ENCODE peak calls at places on chromosomes 1 and 21, in seven cellular contexts. D is transverse colon, K is choroid plexus epithelial cell, U is RWPE2, J is tibial nerve, T is nephron progenitor cell, R is astrocyte of the cerebellum. A is an unnamed sample.

GRCh38 chr1:24864409-24864808 is 65.7 kb downstream of the RUNX3 start:
- DNase-seq in D (peak; percentile 60), K (no peak), U (no peak), J (no peak), T (peak; percentile 43), R (no peak), A (no peak)

GRCh38 chr1:161949543-161949942 is 74.1 kb downstream of the OLFML2B start:
- DNase-seq in D (no peak), K (no peak), U (no peak), J (no peak), T (peak; percentile 21), R (no peak), A (no peak)

GRCh38 chr1:8985915-8986813 is 40.1 kb downstream of the SLC2A7 start:
- DNase-seq in D (peak; percentile 80), K (peak; percentile 87), U (peak; percentile 88), J (peak; percentile 40), T (no peak), R (peak; percentile 94), A (peak; percentile 98)

GRCh38 chr1:65687435-65688214 is 105.1 kb upstream of the PDE4B start:
- DNase-seq in D (peak; percentile 90), K (peak; percentile 79), U (no peak), J (peak; percentile 84), T (peak; percentile 92), R (peak; percentile 51), A (peak; percentile 81)

GRCh38 chr1:170967042-170967910 is 31.9 kb downstream of the MROH9 start:
- DNase-seq in D (no peak), K (peak; percentile 77), U (no peak), J (no peak), T (peak; percentile 5), R (peak; percentile 32), A (peak; percentile 73)

GRCh38 chr1:20788489-20788795 is 1.3 kb upstream of the HP1BP3 start:
- DNase-seq in D (no peak), K (no peak), U (no peak), J (no peak), T (no peak), R (no peak), A (no peak)

GRCh38 chr1:153488731-153489130 is 28.3 kb upstream of the S100A7 start:
- DNase-seq in D (no peak), K (no peak), U (no peak), J (no peak), T (no peak), R (peak; percentile 26), A (peak; percentile 60)

GRCh38 chr21:42654913-42655796 is 1.7 kb downstream of the PDE9A start:
- DNase-seq in D (peak; percentile 65), K (no peak), U (no peak), J (no peak), T (no peak), R (no peak), A (no peak)

GRCh38 chr1:226743259-226743658 is 4.2 kb upstream of the ITPKB start:
- DNase-seq in D (no peak), K (no peak), U (no peak), J (no peak), T (no peak), R (no peak), A (no peak)

GRCh38 chr1:182811975-182812727 is 22.6 kb downstream of the NPL start:
- DNase-seq in D (no peak), K (no peak), U (no peak), J (no peak), T (no peak), R (no peak), A (peak; percentile 19)
- TF ChIP-seq CTCF in D (no peak), K (no peak), U (no peak), J (no peak), T (no peak), R (no peak), A (no peak)

GRCh38 chr1:242524571-242525359 is at the start of gene PLD5:
- DNase-seq in D (no peak), K (no peak), U (no peak), J (no peak), T (peak; percentile 54), R (no peak), A (peak; percentile 61)

GRCh38 chr1:242523282-242523967 is 1.1 kb downstream of the PLD5 start:
- DNase-seq in D (no peak), K (no peak), U (no peak), J (no peak), T (no peak), R (no peak), A (no peak)

GRCh38 chr1:242522304-242522945 is 2.1 kb downstream of the PLD5 start:
- DNase-seq in D (no peak), K (no peak), U (no peak), J (no peak), T (no peak), R (no peak), A (peak; percentile 25)

GRCh38 chr1:242525360-242525722 is 844 bp upstream of the PLD5 start:
- DNase-seq in D (no peak), K (no peak), U (no peak), J (no peak), T (no peak), R (no peak), A (no peak)

GRCh38 chr1:242523968-242524570 is 428 bp downstream of the PLD5 start:
- DNase-seq in D (no peak), K (no peak), U (no peak), J (no peak), T (peak; percentile 84), R (no peak), A (peak; percentile 74)
- TF ChIP-seq CTCF in D (no peak), K (no peak), U (peak; percentile 44), J (no peak), T (no peak), R (no peak), A (peak; percentile 41)

GRCh38 chr1:114668784-114669561 is 876 bp downstream of the DENND2C start:
- DNase-seq in D (no peak), K (peak; percentile 7), U (no peak), J (no peak), T (no peak), R (no peak), A (peak; percentile 63)

GRCh38 chr1:114671939-114672275 is 2.1 kb upstream of the DENND2C start:
- DNase-seq in D (no peak), K (no peak), U (no peak), J (no peak), T (no peak), R (no peak), A (no peak)

GRCh38 chr1:114669562-114670082 is at the start of gene DENND2C:
- DNase-seq in D (no peak), K (no peak), U (no peak), J (no peak), T (no peak), R (no peak), A (no peak)

GRCh38 chr1:114671011-114671938 is 1.4 kb upstream of the DENND2C start:
- DNase-seq in D (no peak), K (peak; percentile 39), U (no peak), J (no peak), T (no peak), R (no peak), A (peak; percentile 38)

DNA sequence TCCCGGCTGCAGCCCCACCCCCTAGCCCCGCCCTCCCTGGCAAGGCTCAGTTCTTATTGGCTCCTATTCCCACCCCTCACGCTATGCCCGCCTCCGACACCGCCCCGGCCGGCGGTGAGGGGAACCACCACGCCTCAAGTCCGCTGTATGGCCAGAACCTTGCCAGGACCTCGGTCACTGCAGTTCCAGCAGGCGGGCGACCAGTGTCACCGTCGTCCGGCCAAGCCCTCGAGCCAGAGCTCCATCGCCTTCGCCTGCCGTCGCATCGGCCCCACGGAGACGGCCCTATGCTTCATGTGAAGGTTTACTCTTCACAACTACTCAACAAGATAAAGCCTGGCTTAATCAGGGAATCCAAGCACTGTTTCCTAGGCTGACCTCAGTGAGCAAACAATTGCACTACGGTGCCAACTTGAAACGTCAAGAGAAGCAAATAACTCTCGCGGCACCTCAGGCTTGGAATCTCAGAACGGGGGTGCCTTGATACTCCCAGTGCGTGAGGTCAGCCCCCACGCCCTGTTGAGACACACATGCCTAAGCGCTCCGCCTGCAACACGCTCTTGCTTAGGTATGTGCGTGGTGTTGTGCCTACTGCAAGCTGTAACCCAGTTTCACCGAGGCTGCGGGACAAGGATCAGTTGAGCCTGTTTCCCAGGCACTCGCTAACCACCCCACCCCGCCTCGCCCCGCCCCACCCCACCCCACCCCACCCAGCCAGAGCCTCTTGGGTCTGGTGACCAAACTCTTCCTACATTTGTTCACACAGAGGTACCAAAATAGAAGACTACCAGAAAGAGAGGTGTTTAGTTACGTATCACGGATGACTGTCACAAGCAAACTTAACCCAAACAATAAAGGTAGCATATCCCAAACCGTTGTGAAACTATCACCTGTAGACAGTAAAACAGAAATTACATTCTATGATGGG is 498 bp upstream of the DENND2C start:
- DNase-seq in D (peak; percentile 96), K (peak; percentile 87), U (peak; percentile 92), J (peak; percentile 88), T (peak; percentile 95), R (peak; percentile 49), A (peak; percentile 95)
- TF ChIP-seq CTCF in D (no peak), K (no peak), U (no peak), J (peak; percentile 21), T (no peak), R (no peak), A (no peak)

DNA sequence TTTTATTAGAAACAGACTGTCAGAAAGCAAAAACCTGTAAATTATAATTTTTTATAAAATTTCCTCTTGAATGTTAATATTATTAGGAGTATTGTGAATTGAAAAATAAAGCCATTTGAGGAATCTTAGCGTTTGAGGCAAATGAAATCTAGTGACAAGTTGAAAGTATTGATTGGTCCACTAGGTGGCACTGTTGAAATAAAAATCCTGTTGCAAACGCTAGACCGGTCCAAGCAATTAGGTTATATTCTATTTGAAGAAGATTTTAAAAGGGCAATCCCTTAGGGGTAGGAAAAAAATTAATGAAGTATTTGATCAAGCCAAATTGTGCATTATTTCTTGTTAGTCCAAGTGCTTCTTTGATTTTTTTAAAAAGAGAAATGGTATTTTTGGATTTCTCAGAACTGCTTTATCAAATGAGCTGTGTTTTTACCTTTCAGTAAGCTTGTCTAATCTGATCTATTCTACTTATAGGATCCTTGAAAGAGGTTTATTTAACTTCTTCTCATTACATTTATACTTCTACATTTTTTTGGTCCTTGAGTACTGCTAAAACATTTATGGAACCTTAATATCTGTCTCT is 57.7 kb downstream of the ATG4C start:
- DNase-seq in D (no peak), K (peak; percentile 86), U (no peak), J (no peak), T (peak; percentile 22), R (peak; percentile 60), A (peak; percentile 69)
- TF ChIP-seq CTCF in D (peak; percentile 71), K (peak; percentile 63), U (peak; percentile 79), J (peak; percentile 65), T (peak; percentile 76), R (peak; percentile 59), A (peak; percentile 47)

DNA sequence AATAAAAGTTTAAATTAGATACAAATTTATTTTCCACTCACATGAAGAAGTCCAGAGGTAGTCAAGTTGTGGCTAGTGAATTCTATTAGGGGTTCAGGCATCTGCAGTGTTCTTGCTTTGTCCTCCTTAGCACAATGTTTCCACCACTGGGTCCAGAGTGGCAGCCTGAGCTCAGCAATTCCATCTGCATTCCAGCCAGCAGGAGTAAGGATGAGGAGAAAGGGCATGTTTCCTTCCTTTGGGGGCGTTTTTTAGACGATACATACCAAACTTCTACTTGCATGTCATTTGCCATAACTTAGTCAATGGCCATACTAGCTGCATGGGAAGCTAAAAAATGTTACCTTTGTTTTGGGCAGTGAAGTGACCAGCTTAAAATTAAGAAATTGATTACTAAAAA is 98.5 kb upstream of the VANGL1 start:
- DNase-seq in D (no peak), K (no peak), U (no peak), J (no peak), T (no peak), R (no peak), A (no peak)
- TF ChIP-seq CTCF in D (no peak), K (no peak), U (no peak), J (no peak), T (no peak), R (no peak), A (no peak)